ENCODE peak calls at places on chromosomes 13 and 19, in four cellular contexts. T, J, Y and L are unnamed samples.

GRCh38 chr19:32373614-32374295 is 28.3 kb downstream of the ZNF507 start:
- DNase-seq in T (no peak), Y (no peak), J (no peak), L (no peak)

GRCh38 chr13:23753523-23753922 is 135.7 kb downstream of the MIPEP start:
- DNase-seq in T (peak), Y (no peak), J (no peak), L (no peak)

GRCh38 chr13:48043789-48044503 is 6.4 kb downstream of the NUDT15 start:
- DNase-seq in T (no peak), Y (no peak), J (no peak), L (no peak)

GRCh38 chr13:100069278-100069677 is 19.6 kb upstream of the PCCA start:
- DNase-seq in J (no peak), Y (no peak), T (no peak), L (no peak)

GRCh38 chr13:36282818-36283432 is 14.7 kb downstream of the CCDC169 start:
- DNase-seq in Y (no peak), T (peak), J (no peak), L (no peak)

GRCh38 chr19:32895384-32895783 is 25.8 kb upstream of the SLC7A9 start:
- DNase-seq in Y (no peak), T (no peak), J (no peak), L (no peak)

GRCh38 chr19:39752795-39753194 is 15.0 kb upstream of the CLC start:
- DNase-seq in Y (no peak), J (no peak), T (no peak), L (no peak)

GRCh38 chr19:36006955-36007354 is 1.7 kb downstream of the SYNE4 start:
- DNase-seq in Y (no peak), J (no peak), T (no peak), L (no peak)

GRCh38 chr13:83672611-83673010 is 209.7 kb downstream of the SLITRK1 start:
- DNase-seq in J (no peak), Y (no peak), T (no peak), L (no peak)

GRCh38 chr13:33355470-33355869 is 69.9 kb upstream of the STARD13 start:
- DNase-seq in Y (no peak), T (no peak), J (no peak), L (no peak)

GRCh38 chr19:56538761-56539263 is at the start of gene ZFP28:
- DNase-seq in T (peak), J (peak), Y (peak), L (peak)

GRCh38 chr19:934865-935422 is 9.1 kb downstream of the ARID3A start:
- DNase-seq in J (peak), Y (peak), T (no peak), L (no peak)

GRCh38 chr13:39405107-39405506 is 197.9 kb downstream of the LHFPL6 start:
- DNase-seq in T (no peak), J (no peak), Y (no peak), L (no peak)

GRCh38 chr19:13417054-13417453 is 89.2 kb downstream of the CACNA1A start:
- DNase-seq in T (no peak), J (peak), Y (peak), L (no peak)

GRCh38 chr13:113855012-113855921 is 8.6 kb downstream of the GAS6 start:
- DNase-seq in J (no peak), T (no peak), Y (peak), L (no peak)

GRCh38 chr19:41000310-41000737 is 9.2 kb downstream of the CYP2B6 start:
- DNase-seq in T (no peak), Y (no peak), J (no peak), L (no peak)

GRCh38 chr19:53004242-53004641 is 9.5 kb upstream of the ERVV-1 start:
- DNase-seq in T (no peak), Y (no peak), J (no peak), L (no peak)

GRCh38 chr19:35164418-35164817 is 9.9 kb downstream of the FXYD5 start:
- DNase-seq in T (no peak), Y (no peak), J (no peak), L (no peak)

GRCh38 chr19:45761714-45762113 is 7.3 kb downstream of the SIX5 start:
- DNase-seq in T (no peak), J (no peak), Y (no peak), L (no peak)

GRCh38 chr13:78609464-78610205 is 6.3 kb upstream of the POU4F1 start:
- DNase-seq in J (peak), Y (no peak), T (peak), L (no peak)

GRCh38 chr13:75458696-75459422 is 23.1 kb downstream of the TBC1D4 start:
- DNase-seq in Y (peak), J (peak), T (peak), L (no peak)

GRCh38 chr19:23557381-23557780 is 129.6 kb downstream of the ZNF675 start:
- DNase-seq in J (no peak), Y (no peak), T (no peak), L (no peak)

GRCh38 chr13:51764184-51765141 is 39.5 kb downstream of the DHRS12 start:
- DNase-seq in Y (peak), T (no peak), J (peak), L (peak)

GRCh38 chr13:45522571-45522970 is 57.8 kb downstream of the COG3 start:
- DNase-seq in T (no peak), Y (no peak), J (no peak), L (no peak)

GRCh38 chr19:45445139-45445538 is 21.4 kb upstream of the ERCC1 start:
- DNase-seq in J (no peak), T (no peak), Y (no peak), L (no peak)

GRCh38 chr19:34220472-34221063 is 33.8 kb upstream of the GARRE1 start:
- DNase-seq in Y (no peak), J (peak), T (peak), L (peak)

GRCh38 chr19:29817316-29817715 is 5.5 kb downstream of the CCNE1 start:
- DNase-seq in T (no peak), J (no peak), Y (no peak), L (no peak)

GRCh38 chr13:96796234-96796633 is 198.0 kb downstream of the OXGR1 start:
- DNase-seq in T (no peak), J (no peak), Y (no peak), L (no peak)

DNA sequence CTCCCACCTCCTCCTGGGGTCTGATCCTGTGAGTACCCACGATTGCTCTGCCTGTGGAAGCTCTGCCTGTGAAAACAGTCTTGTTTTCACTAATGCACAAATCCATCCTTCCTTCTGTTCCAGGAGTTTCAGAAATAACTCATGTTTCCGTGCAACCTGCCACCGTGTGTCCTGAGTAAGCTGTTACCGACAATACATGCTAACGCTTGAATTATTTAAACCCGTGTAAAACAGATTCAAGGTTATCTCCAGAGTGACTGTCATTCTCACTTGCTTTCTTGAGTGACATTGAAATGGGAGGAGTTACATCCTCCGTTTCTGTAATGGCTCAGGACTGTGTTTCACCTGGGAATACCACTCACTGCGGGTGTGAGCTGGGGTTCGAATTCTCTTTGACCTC is 24.9 kb downstream of the GPR12 start:
- DNase-seq in T (no peak), J (no peak), Y (no peak), L (no peak)
- TF ChIP-seq CTCF in T (no peak), J (no peak), Y (no peak), L (no peak)

DNA sequence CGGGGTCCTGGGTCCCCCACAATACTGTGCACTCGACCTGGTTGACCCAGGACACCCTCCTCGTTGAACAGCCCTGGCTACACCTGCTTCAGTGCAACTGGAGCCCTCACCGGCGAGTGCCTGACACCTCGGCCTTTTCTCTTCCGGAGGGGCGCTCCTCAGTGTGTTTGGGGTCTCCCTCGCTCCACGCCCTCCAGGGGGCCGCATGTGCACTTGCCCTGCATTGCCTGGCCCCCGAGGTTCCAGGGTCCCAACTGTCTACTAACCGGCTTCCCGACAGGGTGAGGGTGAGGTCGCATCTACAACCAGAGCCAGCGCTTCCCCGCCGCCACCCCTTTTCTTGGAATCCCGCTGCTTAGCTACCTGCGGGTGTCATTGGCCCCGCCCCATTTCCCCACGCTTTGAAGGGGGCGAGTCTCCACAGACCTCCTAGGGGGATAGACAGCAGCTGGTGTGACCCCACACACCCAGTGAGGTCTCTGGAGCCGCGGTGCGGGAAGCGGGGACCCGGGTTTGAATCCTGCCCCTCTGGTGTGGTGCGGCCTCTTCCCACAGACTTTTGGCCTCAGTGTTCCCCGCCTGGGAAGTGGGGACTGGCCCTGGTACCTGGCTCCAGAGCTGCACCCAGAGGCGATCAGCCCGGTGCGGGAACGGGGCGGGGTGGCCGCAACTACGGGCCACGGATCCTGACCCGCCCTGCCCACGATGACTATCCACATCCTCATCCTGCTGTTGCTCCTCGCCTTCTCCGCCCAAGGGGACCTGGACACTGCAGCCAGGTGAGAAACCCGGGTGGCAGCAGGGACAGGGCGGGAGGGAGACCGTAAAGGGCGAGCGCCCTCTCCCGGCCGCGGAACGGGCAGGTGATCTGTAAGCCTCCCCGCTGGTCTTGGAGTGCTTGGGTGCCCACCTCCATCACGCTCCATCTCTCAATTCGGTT is at the start of gene ADM5:
- DNase-seq in Y (peak), J (peak), T (peak), L (peak)
- TF ChIP-seq CTCF in Y (peak), J (peak), T (peak), L (peak)

GRCh38 chr13:42895781-42896180 is 96.3 kb downstream of the EPSTI1 start:
- DNase-seq in J (no peak), T (no peak), Y (no peak), L (no peak)

GRCh38 chr13:42891591-42891990 is 100.5 kb downstream of the EPSTI1 start:
- DNase-seq in T (no peak), Y (no peak), J (no peak), L (no peak)

GRCh38 chr13:42893346-42893745 is 98.7 kb downstream of the EPSTI1 start:
- DNase-seq in J (no peak), T (no peak), Y (no peak), L (no peak)

GRCh38 chr13:42892760-42893159 is 99.3 kb downstream of the EPSTI1 start:
- DNase-seq in T (no peak), Y (no peak), J (no peak), L (no peak)

GRCh38 chr13:42894765-42895181 is 97.3 kb downstream of the EPSTI1 start:
- DNase-seq in T (no peak), Y (no peak), J (no peak), L (no peak)
- TF ChIP-seq CTCF in T (no peak), Y (no peak), J (no peak), L (no peak)

GRCh38 chr19:50796128-50796633 is 6.0 kb downstream of the ACP4 start:
- DNase-seq in J (no peak), Y (no peak), T (peak), L (peak)
- TF ChIP-seq CTCF in J (peak), Y (no peak), T (peak), L (no peak)

GRCh38 chr13:50389726-50390125 is 374.5 kb downstream of the KCNRG start:
- DNase-seq in T (no peak), J (no peak), Y (no peak), L (no peak)

GRCh38 chr13:50384724-50385123 is 369.5 kb downstream of the KCNRG start:
- DNase-seq in J (no peak), Y (no peak), T (no peak), L (no peak)

GRCh38 chr13:50388481-50388880 is 373.2 kb downstream of the KCNRG start:
- DNase-seq in Y (no peak), T (no peak), J (no peak), L (no peak)

GRCh38 chr13:50386527-50387123 is 371.4 kb downstream of the KCNRG start:
- DNase-seq in T (peak), J (peak), Y (peak), L (no peak)

GRCh38 chr13:50387124-50387581 is 371.9 kb downstream of the KCNRG start:
- DNase-seq in T (peak), Y (peak), J (peak), L (peak)
- TF ChIP-seq CTCF in T (peak), Y (peak), J (peak), L (peak)

GRCh38 chr19:7197169-7197759 is 97.0 kb downstream of the INSR start:
- DNase-seq in T (peak), J (peak), Y (peak), L (peak)

GRCh38 chr19:7202888-7203287 is 91.3 kb downstream of the INSR start:
- DNase-seq in Y (no peak), J (no peak), T (no peak), L (no peak)

GRCh38 chr19:7200739-7201138 is 93.5 kb downstream of the INSR start:
- DNase-seq in J (no peak), T (no peak), Y (no peak), L (peak)

GRCh38 chr19:7197760-7198696 is 96.2 kb downstream of the INSR start:
- DNase-seq in T (peak), J (peak), Y (peak), L (peak)

GRCh38 chr19:7199613-7200533 is 94.3 kb downstream of the INSR start:
- DNase-seq in J (no peak), Y (no peak), T (no peak), L (no peak)
- TF ChIP-seq CTCF in J (no peak), Y (no peak), T (no peak), L (no peak)

GRCh38 chr19:18301718-18302111 is 20.3 kb upstream of the JUND start:
- DNase-seq in J (no peak), Y (no peak), T (no peak), L (no peak)

GRCh38 chr19:18306209-18306902 is 16.5 kb downstream of the LSM4 start:
- DNase-seq in Y (no peak), T (no peak), J (no peak), L (no peak)

GRCh38 chr19:18304194-18304495 is 18.7 kb downstream of the LSM4 start:
- DNase-seq in Y (peak), J (no peak), T (no peak), L (no peak)

GRCh38 chr19:18306903-18307681 is 15.8 kb downstream of the LSM4 start:
- DNase-seq in Y (no peak), T (peak), J (no peak), L (peak)

DNA sequence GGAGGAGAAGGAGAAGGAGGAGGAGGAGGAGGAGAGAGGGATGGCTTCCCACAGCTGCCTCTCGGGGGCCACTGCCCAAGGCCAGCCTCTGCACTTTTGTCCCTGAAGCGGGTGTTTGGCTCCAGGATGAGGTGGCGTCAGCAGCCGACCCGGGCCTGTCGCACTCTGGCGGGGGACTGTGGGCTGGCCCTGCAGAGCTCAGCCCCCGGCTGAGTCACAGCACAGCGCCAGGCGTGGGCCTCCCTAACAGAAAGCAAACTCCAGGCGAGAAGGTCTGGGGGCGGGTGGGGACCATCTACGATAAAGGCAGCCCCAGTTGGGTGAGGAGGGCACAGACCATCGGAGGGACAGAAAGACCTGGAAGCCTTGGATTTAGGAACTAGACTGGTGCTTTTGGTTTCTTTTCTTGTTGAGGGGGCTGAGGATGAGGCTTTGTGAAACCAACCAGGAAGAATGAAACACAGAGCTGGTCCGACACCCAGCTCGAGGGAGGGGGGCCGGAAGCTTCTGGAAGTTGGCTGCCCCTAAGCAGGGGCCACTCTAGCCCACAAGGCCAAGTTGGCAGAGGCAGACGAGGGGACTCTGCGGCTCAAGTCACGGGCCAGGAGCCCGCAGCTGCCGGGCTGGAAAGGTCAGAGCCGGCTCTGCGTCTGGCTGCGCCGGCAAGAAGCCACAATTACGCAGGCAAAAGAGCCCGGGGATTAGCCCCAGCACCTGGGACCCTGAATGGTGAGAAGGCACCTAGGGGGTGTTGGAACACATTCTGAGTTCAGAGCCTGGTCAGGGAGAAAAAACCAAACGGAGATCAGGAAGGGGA is 18.2 kb downstream of the LSM4 start:
- DNase-seq in Y (peak), J (peak), T (peak), L (peak)
- TF ChIP-seq CTCF in Y (no peak), J (peak), T (no peak), L (no peak)

GRCh38 chr19:19109601-19110000 is 28.7 kb downstream of the TMEM161A start:
- DNase-seq in Y (no peak), J (no peak), T (no peak), L (no peak)

GRCh38 chr19:19111138-19111835 is 27.0 kb downstream of the TMEM161A start:
- DNase-seq in Y (no peak), T (peak), J (no peak), L (no peak)

GRCh38 chr19:19113040-19113541 is 25.2 kb downstream of the TMEM161A start:
- DNase-seq in T (peak), Y (no peak), J (peak), L (peak)

GRCh38 chr19:19111967-19112580 is 26.2 kb downstream of the TMEM161A start:
- DNase-seq in Y (no peak), T (no peak), J (no peak), L (no peak)

GRCh38 chr19:19110410-19111137 is 27.7 kb downstream of the TMEM161A start:
- DNase-seq in T (peak), Y (no peak), J (peak), L (peak)
- TF ChIP-seq CTCF in T (peak), Y (peak), J (peak), L (peak)

GRCh38 chr19:6712231-6712630 is 8.2 kb downstream of the C3 start:
- DNase-seq in Y (no peak), T (no peak), J (no peak), L (no peak)

GRCh38 chr19:6711078-6711361 is 9.4 kb downstream of the C3 start:
- DNase-seq in J (no peak), T (no peak), Y (no peak), L (no peak)

GRCh38 chr19:6709549-6709948 is 10.9 kb downstream of the C3 start:
- DNase-seq in Y (no peak), J (no peak), T (no peak), L (no peak)

GRCh38 chr19:6711605-6712004 is 8.8 kb downstream of the C3 start:
- DNase-seq in T (no peak), J (no peak), Y (no peak), L (no peak)

GRCh38 chr19:6710273-6711077 is 10.0 kb downstream of the C3 start:
- DNase-seq in J (no peak), T (peak), Y (no peak), L (peak)
- TF ChIP-seq CTCF in J (no peak), T (peak), Y (no peak), L (no peak)